ENCODE peak calls at places on chromosome 6, in four cellular contexts. One of them, this sample, is unnamed.

GRCh38 chr6:111804627-111805235 is 68.5 kb downstream of the FYN start:
- DNase-seq in heart left ventricle: no peak
- DNase-seq in pancreas: no peak
- DNase-seq in fibroblast of lung: peak; percentile 92
- DNase-seq in this sample: no peak

GRCh38 chr6:39777661-39778060 is 14.5 kb upstream of the DAAM2 start:
- DNase-seq in heart left ventricle: no peak
- DNase-seq in pancreas: no peak
- DNase-seq in fibroblast of lung: no peak
- DNase-seq in this sample: no peak

GRCh38 chr6:10396775-10397174 is 18.1 kb downstream of the TFAP2A start:
- DNase-seq in heart left ventricle: no peak
- DNase-seq in pancreas: no peak
- DNase-seq in fibroblast of lung: no peak
- DNase-seq in this sample: no peak

GRCh38 chr6:140360651-140361050 is 986.2 kb upstream of the CITED2 start:
- DNase-seq in heart left ventricle: no peak
- DNase-seq in pancreas: no peak
- DNase-seq in fibroblast of lung: peak; percentile 62
- DNase-seq in this sample: no peak

GRCh38 chr6:111087871-111088667 is 766 bp downstream of the SLC16A10 start:
- DNase-seq in heart left ventricle: no peak
- DNase-seq in pancreas: peak; percentile 62
- DNase-seq in fibroblast of lung: no peak
- DNase-seq in this sample: no peak

GRCh38 chr6:169701218-169701952 is 444 bp downstream of the WDR27 start:
- DNase-seq in heart left ventricle: no peak
- DNase-seq in pancreas: no peak
- DNase-seq in fibroblast of lung: no peak
- DNase-seq in this sample: no peak

GRCh38 chr6:167474171-167474570 is 149.3 kb downstream of the TTLL2 start:
- DNase-seq in heart left ventricle: no peak
- DNase-seq in pancreas: no peak
- DNase-seq in fibroblast of lung: no peak
- DNase-seq in this sample: no peak

GRCh38 chr6:110137924-110138887 is 41.3 kb downstream of the WASF1 start:
- DNase-seq in heart left ventricle: no peak
- DNase-seq in pancreas: no peak
- DNase-seq in fibroblast of lung: no peak
- DNase-seq in this sample: no peak

GRCh38 chr6:100257661-100258395 is 206.9 kb downstream of the SIM1 start:
- DNase-seq in heart left ventricle: no peak
- DNase-seq in pancreas: no peak
- DNase-seq in fibroblast of lung: peak; percentile 63
- DNase-seq in this sample: no peak

GRCh38 chr6:38143191-38144154 is 323.9 kb downstream of the ZFAND3 start:
- DNase-seq in heart left ventricle: no peak
- DNase-seq in pancreas: no peak
- DNase-seq in fibroblast of lung: peak; percentile 29
- DNase-seq in this sample: no peak

GRCh38 chr6:42659806-42660205 is 62.6 kb downstream of the PRPH2 start:
- DNase-seq in heart left ventricle: no peak
- DNase-seq in pancreas: no peak
- DNase-seq in fibroblast of lung: no peak
- DNase-seq in this sample: no peak

GRCh38 chr6:167996424-167997199 is 859 bp upstream of the KIF25 start:
- DNase-seq in heart left ventricle: no peak
- DNase-seq in pancreas: no peak
- DNase-seq in fibroblast of lung: no peak
- DNase-seq in this sample: peak; percentile 39

GRCh38 chr6:41593451-41594238 is 44.6 kb upstream of the MDFI start:
- DNase-seq in heart left ventricle: no peak
- DNase-seq in pancreas: no peak
- DNase-seq in fibroblast of lung: no peak
- DNase-seq in this sample: no peak

GRCh38 chr6:134060491-134061106 is 8.2 kb upstream of the SLC2A12 start:
- DNase-seq in heart left ventricle: no peak
- DNase-seq in pancreas: no peak
- DNase-seq in fibroblast of lung: peak; percentile 60
- DNase-seq in this sample: no peak

GRCh38 chr6:63598001-63598250 is 25.6 kb downstream of the LOC128125822 start:
- DNase-seq in heart left ventricle: no peak
- DNase-seq in pancreas: no peak
- DNase-seq in fibroblast of lung: no peak
- DNase-seq in this sample: no peak

GRCh38 chr6:110557226-110557625 is 80.8 kb upstream of the SLC22A16 start:
- DNase-seq in heart left ventricle: no peak
- DNase-seq in pancreas: no peak
- DNase-seq in fibroblast of lung: no peak
- DNase-seq in this sample: no peak

GRCh38 chr6:41721396-41721795 is 14.0 kb downstream of the TFEB start:
- DNase-seq in heart left ventricle: peak; percentile 2
- DNase-seq in pancreas: no peak
- DNase-seq in fibroblast of lung: no peak
- DNase-seq in this sample: no peak

GRCh38 chr6:33613146-33613793 is 7.9 kb upstream of the ITPR3 start:
- DNase-seq in heart left ventricle: no peak
- DNase-seq in pancreas: peak; percentile 19
- DNase-seq in fibroblast of lung: peak; percentile 61
- DNase-seq in this sample: no peak

GRCh38 chr6:116648161-116648560 is 20.4 kb downstream of the ZUP1 start:
- DNase-seq in heart left ventricle: no peak
- DNase-seq in pancreas: no peak
- DNase-seq in fibroblast of lung: peak; percentile 33
- DNase-seq in this sample: no peak

GRCh38 chr6:160477901-160478300 is 129.7 kb downstream of the SLC22A3 start:
- DNase-seq in heart left ventricle: no peak
- DNase-seq in pancreas: no peak
- DNase-seq in fibroblast of lung: no peak
- DNase-seq in this sample: no peak

GRCh38 chr6:111552241-111552744 is 53.4 kb downstream of the TRAF3IP2 start:
- DNase-seq in heart left ventricle: no peak
- DNase-seq in pancreas: peak; percentile 80
- DNase-seq in fibroblast of lung: peak; percentile 96
- DNase-seq in this sample: peak; percentile 46

GRCh38 chr6:41125282-41125681 is 28.9 kb downstream of the TREML1 start:
- DNase-seq in heart left ventricle: no peak
- DNase-seq in pancreas: no peak
- DNase-seq in fibroblast of lung: no peak
- DNase-seq in this sample: no peak

GRCh38 chr6:16483315-16483875 is 245.0 kb downstream of the GMPR start:
- DNase-seq in heart left ventricle: no peak
- DNase-seq in pancreas: no peak
- DNase-seq in fibroblast of lung: no peak
- DNase-seq in this sample: no peak

GRCh38 chr6:142893088-142893487 is 51.9 kb downstream of the HIVEP2 start:
- DNase-seq in heart left ventricle: no peak
- DNase-seq in pancreas: no peak
- DNase-seq in fibroblast of lung: peak; percentile 61
- DNase-seq in this sample: no peak

DNA sequence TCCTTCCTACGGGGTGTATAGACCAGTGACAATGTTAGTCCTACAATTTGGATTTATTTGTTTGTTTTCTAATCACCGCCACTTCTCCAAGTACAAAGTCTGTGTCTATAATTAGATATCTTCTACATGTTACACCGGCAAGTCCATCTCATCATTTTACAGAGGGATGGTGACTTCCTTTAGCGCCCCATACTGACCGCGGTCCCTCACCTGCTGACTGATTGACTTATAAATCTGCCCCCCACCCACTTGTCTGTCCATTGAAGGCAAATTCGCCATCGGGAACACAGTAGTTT is 8.9 kb upstream of the NR2E1 start:
- DNase-seq in heart left ventricle: no peak
- DNase-seq in pancreas: no peak
- DNase-seq in fibroblast of lung: no peak
- DNase-seq in this sample: no peak
- H3K4me3 ChIP-seq in heart left ventricle: no peak overlapping the region
- H3K4me3 ChIP-seq in pancreas: no peak overlapping the region
- H3K4me3 ChIP-seq in fibroblast of lung: no peak overlapping the region
- H3K4me3 ChIP-seq in this sample: no peak overlapping the region

DNA sequence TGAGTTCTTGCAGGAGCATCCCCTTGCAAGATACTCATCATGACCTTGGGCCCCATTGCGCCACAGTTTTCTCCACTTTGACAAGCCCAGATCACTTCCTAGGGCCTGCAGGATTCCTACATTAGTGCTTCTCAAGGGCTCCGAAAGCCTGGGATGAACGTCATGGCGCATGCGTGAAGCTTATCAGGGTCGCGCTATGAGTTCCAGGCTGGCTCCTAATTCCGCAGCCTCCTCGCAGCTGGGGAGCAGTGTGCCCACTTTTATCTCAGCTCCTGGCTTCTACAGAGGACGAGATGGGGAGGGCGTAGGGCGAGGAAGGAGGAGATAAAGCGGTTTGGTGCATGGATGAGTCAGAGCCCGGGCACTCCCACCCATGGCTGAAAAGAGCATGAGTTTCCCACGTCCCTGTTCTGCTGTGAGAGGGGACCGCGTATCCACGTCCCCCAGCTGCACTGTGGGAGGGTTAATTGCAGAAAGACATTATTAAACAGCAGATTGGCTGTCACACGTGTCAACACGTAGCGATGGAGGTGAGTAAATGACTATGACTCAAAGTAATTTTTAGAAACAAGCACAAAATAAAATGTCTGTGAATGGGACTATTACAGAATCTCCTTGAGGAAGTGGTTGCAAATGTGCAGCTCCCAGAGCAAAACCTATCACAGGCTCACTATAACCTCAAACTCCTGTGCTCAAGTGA is 72.9 kb upstream of the DSP start:
- DNase-seq in heart left ventricle: peak; percentile 81
- DNase-seq in pancreas: no peak
- DNase-seq in fibroblast of lung: peak; percentile 23
- DNase-seq in this sample: peak; percentile 60
- H3K4me1 ChIP-seq in heart left ventricle: peaks cover 23% of the 10 kb centered on the region
- H3K4me1 ChIP-seq in pancreas: no peaks in the 10 kb centered on the region
- H3K4me1 ChIP-seq in fibroblast of lung: peaks cover 2% of the 10 kb centered on the region
- H3K4me1 ChIP-seq in this sample: no peaks in the 10 kb centered on the region

DNA sequence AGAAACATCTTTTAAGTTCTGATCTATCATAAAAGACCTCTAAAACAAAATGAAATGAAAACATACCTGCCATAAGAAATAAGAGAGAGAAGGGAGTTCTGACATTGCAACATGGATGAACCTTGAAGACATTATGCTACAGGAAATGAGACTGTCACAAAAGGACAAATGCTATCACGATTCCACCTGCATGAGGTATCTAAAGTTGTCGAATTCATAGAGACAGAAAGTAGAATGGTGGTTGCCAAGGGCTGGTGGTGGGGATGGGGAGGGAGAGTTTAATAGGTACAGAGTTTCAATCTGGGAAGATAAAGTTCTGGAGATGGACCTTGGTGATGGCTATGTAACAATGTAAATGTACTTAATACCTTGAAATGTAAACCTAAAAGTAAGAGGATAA is 3.3 kb downstream of the EZR start:
- DNase-seq in heart left ventricle: no peak
- DNase-seq in pancreas: no peak
- DNase-seq in fibroblast of lung: no peak
- DNase-seq in this sample: no peak
- H3K4me3 ChIP-seq in heart left ventricle: peak overlapping the region; percentile 90
- H3K4me3 ChIP-seq in pancreas: peak overlapping the region; percentile 82
- H3K4me3 ChIP-seq in fibroblast of lung: peak overlapping the region; percentile 67
- H3K4me3 ChIP-seq in this sample: no peak overlapping the region

GRCh38 chr6:90149280-90149679 is 147.4 kb downstream of the BACH2 start:
- DNase-seq in heart left ventricle: no peak
- DNase-seq in pancreas: no peak
- DNase-seq in fibroblast of lung: no peak
- DNase-seq in this sample: no peak
- H3K4me1 ChIP-seq in heart left ventricle: no peaks in the 10 kb centered on the region
- H3K4me1 ChIP-seq in pancreas: no peaks in the 10 kb centered on the region
- H3K4me1 ChIP-seq in fibroblast of lung: no peaks in the 10 kb centered on the region
- H3K4me1 ChIP-seq in this sample: no peaks in the 10 kb centered on the region

GRCh38 chr6:2614842-2615241 is 135.9 kb downstream of the MYLK4 start:
- DNase-seq in heart left ventricle: no peak
- DNase-seq in pancreas: no peak
- DNase-seq in fibroblast of lung: peak; percentile 66
- DNase-seq in this sample: no peak

GRCh38 chr6:2608508-2608907 is 142.2 kb downstream of the MYLK4 start:
- DNase-seq in heart left ventricle: no peak
- DNase-seq in pancreas: no peak
- DNase-seq in fibroblast of lung: no peak
- DNase-seq in this sample: no peak

GRCh38 chr6:2614155-2614554 is 136.6 kb downstream of the MYLK4 start:
- DNase-seq in heart left ventricle: no peak
- DNase-seq in pancreas: no peak
- DNase-seq in fibroblast of lung: no peak
- DNase-seq in this sample: no peak

GRCh38 chr6:2616796-2617195 is 133.9 kb downstream of the MYLK4 start:
- DNase-seq in heart left ventricle: no peak
- DNase-seq in pancreas: no peak
- DNase-seq in fibroblast of lung: no peak
- DNase-seq in this sample: no peak

GRCh38 chr6:2611092-2611491 is 139.6 kb downstream of the MYLK4 start:
- DNase-seq in heart left ventricle: no peak
- DNase-seq in pancreas: no peak
- DNase-seq in fibroblast of lung: no peak
- DNase-seq in this sample: no peak
- H3K4me3 ChIP-seq in heart left ventricle: no peak overlapping the region
- H3K4me3 ChIP-seq in pancreas: no peak overlapping the region
- H3K4me3 ChIP-seq in fibroblast of lung: no peak overlapping the region
- H3K4me3 ChIP-seq in this sample: no peak overlapping the region

DNA sequence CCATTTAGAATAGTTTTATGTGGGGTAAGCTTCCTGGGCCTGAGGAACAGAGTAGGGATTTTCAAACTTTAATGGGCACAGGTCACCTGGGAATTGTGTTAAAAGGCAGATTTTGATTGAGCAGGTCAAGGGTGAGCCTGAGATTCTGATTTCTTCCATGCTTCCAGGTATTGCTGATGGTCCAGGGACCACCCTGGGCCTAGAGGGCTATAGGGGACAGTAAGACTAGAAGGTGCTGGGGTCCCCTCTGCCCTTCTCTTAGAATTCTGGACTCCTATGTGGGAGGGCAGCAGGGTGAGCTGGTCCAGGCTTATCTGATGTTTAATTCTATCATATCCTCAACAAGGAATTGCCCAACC is 2.6 kb downstream of the DDR1 start:
- DNase-seq in heart left ventricle: no peak
- DNase-seq in pancreas: no peak
- DNase-seq in fibroblast of lung: no peak
- DNase-seq in this sample: no peak
- H3K4me1 ChIP-seq in heart left ventricle: peaks cover 39% of the 10 kb centered on the region
- H3K4me1 ChIP-seq in pancreas: peaks cover 15% of the 10 kb centered on the region
- H3K4me1 ChIP-seq in fibroblast of lung: peaks cover 21% of the 10 kb centered on the region
- H3K4me1 ChIP-seq in this sample: peaks cover 28% of the 10 kb centered on the region

DNA sequence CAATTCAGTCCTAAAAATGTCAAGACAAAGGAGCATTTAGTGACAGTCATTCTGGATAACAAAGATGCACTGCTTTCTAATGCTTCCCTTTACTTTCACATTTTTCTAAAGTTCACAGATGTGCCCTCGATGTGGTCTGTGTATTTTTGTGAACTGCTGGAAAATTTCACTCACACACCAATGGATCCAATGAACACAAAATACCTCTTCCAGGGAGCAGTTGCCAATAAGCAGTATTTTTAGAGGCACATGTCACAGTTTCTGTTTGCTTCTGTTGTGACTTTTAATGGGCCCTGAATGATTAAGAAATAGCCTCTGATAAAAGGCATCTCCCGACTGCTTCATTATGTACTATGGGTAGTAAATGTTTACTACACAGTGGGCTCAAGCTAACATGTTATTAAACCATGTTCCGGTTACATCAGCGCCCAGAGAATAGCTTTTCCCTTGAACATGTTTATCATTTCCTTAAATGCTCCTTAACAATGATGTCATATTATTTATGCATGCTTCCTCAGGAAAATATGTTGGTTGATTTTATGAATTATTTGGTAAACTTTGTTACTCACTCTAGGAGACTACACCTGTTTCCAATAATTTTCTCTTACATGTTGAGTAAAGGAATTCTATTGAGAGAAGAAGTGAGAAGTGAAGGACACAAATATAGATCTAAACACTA is 188.0 kb downstream of the KCNQ5 start:
- DNase-seq in heart left ventricle: no peak
- DNase-seq in pancreas: no peak
- DNase-seq in fibroblast of lung: peak; percentile 14
- DNase-seq in this sample: no peak
- H3K4me3 ChIP-seq in heart left ventricle: no peak overlapping the region
- H3K4me3 ChIP-seq in pancreas: no peak overlapping the region
- H3K4me3 ChIP-seq in fibroblast of lung: no peak overlapping the region
- H3K4me3 ChIP-seq in this sample: no peak overlapping the region

This sample was measured in BE2C.